ENCODE peak calls at places on chromosomes 16 and 17, in seven cellular contexts. H is mucosa of descending colon, B is adrenal gland, G is cardiac fibroblast, S is fibroblast of the aortic adventitia, N is esophagus squamous epithelium, Z is fibroblast of pulmonary artery. K is an unnamed sample.

GRCh38 chr17:4492762-4493561 is 5.7 kb upstream of the SPNS2 start:
- DNase-seq in H (peak; percentile 72), B (peak; percentile 48), G (peak; percentile 39), S (peak; percentile 16), N (no peak), Z (peak; percentile 35), K (peak; percentile 41)

GRCh38 chr17:65601881-65602280 is 40.4 kb upstream of the AXIN2 start:
- DNase-seq in H (no peak), B (no peak), G (no peak), S (no peak), N (no peak), Z (no peak), K (no peak)

GRCh38 chr16:70252355-70252988 is 732 bp upstream of the EXOSC6 start:
- DNase-seq in H (no peak), B (no peak), G (no peak), S (peak; percentile 18), N (no peak), Z (peak; percentile 21), K (peak; percentile 19)

GRCh38 chr17:12421646-12422306 is 243.9 kb upstream of the MYOCD start:
- DNase-seq in H (no peak), B (no peak), G (no peak), S (no peak), N (no peak), Z (no peak), K (no peak)

GRCh38 chr17:19391432-19391831 is 4.4 kb upstream of the MFAP4 start:
- DNase-seq in H (no peak), B (no peak), G (no peak), S (no peak), N (no peak), Z (no peak), K (no peak)

GRCh38 chr17:50266384-50267073 is 7.7 kb upstream of the TMEM92 start:
- DNase-seq in H (no peak), B (no peak), G (peak; percentile 84), S (peak; percentile 89), N (no peak), Z (peak; percentile 83), K (peak; percentile 88)

GRCh38 chr16:23327836-23328235 is 25.7 kb downstream of the SCNN1B start:
- DNase-seq in H (no peak), B (no peak), G (no peak), S (no peak), N (no peak), Z (no peak), K (no peak)

GRCh38 chr17:11144358-11145233 is 96.4 kb upstream of the SHISA6 start:
- DNase-seq in H (no peak), B (peak; percentile 55), G (peak; percentile 45), S (peak; percentile 6), N (no peak), Z (peak; percentile 44), K (peak; percentile 5)

GRCh38 chr17:35315283-35315682 is 58.1 kb downstream of the SLFN11 start:
- DNase-seq in H (no peak), B (peak; percentile 15), G (peak; percentile 89), S (peak; percentile 95), N (no peak), Z (peak; percentile 89), K (peak; percentile 91)

GRCh38 chr17:8873801-8874715 is 6.6 kb upstream of the PIK3R6 start:
- DNase-seq in H (no peak), B (no peak), G (no peak), S (no peak), N (no peak), Z (no peak), K (no peak)

GRCh38 chr17:4941027-4941610 is 1.1 kb downstream of the RNF167 start:
- DNase-seq in H (no peak), B (no peak), G (no peak), S (no peak), N (no peak), Z (no peak), K (no peak)

DNA sequence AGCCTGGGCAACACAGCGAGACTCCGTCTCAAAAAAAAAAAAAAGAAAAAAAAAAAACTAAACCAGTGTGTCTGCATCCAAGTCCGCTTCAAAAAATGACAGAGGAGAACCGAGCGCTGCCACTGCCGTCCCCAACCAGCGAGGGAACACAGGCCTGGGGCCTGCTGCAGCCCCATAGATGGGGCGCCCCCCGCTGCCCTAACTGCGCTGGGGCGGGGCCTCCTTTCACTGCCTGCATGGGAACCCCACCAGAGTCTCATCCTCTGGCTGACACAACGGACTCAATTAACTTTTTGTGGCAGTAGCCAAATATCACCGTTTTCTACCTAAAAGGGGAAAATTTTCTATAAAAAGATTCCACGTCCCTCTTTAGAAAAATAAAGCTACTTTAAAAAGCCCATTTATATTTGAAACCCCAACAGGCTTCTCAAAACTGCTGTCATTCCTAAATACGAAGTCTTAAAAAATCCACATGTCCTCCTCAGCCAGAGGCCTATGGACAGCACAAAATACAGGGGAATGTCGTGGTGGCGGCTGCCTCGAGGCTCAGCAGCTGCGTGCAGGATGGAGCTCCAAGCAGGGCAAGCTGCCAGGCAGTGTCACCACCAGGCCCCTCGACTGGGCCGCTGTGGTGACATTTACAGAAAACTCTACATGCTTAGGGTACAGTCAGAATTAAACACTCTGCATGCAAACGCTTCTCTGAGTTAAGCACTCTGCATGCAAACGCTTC is 30.4 kb downstream of the KLHDC4 start:
- DNase-seq in H (no peak), B (no peak), G (no peak), S (no peak), N (no peak), Z (no peak), K (no peak)
- TF ChIP-seq CTCF in H (no peak), B (no peak), G (no peak), S (no peak), N (no peak), Z (no peak), K (no peak)

DNA sequence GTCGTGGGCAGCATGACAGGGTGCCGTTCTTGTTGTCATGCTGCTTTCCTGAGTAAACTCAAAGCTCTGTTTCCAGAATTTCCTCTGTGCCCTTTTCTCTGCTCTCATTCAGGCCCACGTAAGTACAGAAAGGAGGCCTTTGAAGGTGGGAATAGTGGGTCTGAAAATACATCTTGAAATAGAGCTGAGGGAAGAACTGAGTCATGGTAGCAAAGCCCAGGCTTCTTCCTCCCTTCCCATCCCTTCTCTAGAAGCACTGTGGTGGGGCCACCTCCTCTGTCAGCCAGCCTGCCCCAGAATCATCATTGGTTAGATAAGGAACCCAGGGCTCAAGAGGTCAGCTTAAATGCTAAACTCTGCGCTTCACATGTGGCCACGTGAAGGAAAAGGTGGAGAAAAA is 9.4 kb downstream of the CTRL start:
- DNase-seq in H (no peak), B (no peak), G (no peak), S (no peak), N (no peak), Z (no peak), K (peak; percentile 34)
- H3K4me3 ChIP-seq in H (no peak overlapping the region), B (no peak overlapping the region), G (no peak overlapping the region), S (no peak overlapping the region), N (no peak overlapping the region), Z (no peak overlapping the region), K (no peak overlapping the region)

DNA sequence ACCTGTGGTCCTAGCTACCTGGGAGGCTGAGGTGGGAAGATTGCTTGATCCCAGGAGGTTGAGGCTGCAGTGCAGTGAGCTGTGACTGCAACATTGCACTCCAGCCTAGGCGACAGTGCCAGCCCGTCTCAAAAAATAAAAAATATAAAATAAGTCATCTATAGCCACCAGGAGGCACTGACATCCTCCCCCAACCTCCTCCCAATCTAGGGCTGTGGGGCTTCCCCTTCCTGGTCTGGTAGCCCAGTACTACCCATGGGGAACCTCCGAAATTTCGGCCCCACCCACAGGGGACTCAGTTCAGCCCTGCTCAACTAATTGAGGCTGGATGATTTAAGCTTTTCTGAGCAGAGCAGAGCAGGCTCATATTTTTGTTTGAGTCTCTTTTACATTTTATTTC is 3.2 kb downstream of the ZSCAN10 start:
- DNase-seq in H (peak; percentile 63), B (no peak), G (no peak), S (no peak), N (no peak), Z (no peak), K (no peak)
- TF ChIP-seq CTCF in H (no peak), B (peak; percentile 27), G (peak; percentile 39), S (peak; percentile 36), N (peak; percentile 7), Z (peak; percentile 22), K (peak; percentile 50)

DNA sequence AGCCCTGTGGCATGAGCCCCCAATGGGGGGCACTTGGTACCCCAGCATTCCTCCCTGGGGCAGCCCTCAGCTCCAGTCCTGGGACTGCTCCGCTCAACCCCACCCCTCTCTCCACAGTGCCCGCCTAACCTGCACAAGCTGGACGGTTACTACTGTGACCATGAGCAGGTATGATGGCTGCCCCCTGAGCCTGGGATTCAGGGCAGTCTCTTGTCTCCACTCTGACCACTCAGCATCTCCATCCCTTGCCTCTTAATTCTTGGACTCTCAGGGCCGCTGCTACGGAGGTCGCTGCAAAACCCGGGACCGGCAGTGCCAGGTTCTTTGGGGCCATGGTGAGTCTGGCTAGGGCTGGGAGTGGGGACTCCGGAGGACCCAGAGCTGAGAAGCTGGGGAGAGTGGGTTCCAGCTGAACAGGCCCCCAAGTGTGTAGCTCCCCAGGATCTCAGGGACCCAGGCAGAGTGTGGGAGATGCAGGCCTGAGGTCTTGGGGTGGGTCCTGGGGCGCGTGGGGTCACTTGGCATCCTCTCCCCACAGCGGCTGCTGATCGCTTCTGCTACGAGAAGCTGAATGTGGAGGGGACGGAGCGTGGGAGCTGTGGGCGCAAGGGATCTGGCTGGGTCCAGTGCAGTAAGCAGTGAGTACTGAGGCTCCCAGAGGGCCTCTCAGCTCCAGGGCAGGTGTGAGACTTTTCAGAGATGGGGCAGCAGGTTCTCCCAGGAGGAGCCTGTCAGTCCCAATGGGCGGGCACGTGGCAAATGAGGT is 18.0 kb downstream of the ADAM11 start:
- DNase-seq in H (no peak), B (no peak), G (no peak), S (no peak), N (no peak), Z (no peak), K (no peak)
- H3K4me3 ChIP-seq in H (no peak overlapping the region), B (no peak overlapping the region), G (no peak overlapping the region), S (no peak overlapping the region), N (no peak overlapping the region), Z (no peak overlapping the region), K (no peak overlapping the region)

GRCh38 chr17:17445296-17445924 is 31.4 kb upstream of the MED9 start:
- DNase-seq in H (no peak), B (no peak), G (no peak), S (no peak), N (no peak), Z (no peak), K (no peak)

GRCh38 chr17:17447264-17447663 is 29.5 kb upstream of the MED9 start:
- DNase-seq in H (no peak), B (no peak), G (no peak), S (no peak), N (no peak), Z (no peak), K (no peak)

GRCh38 chr17:17445925-17446665 is 30.7 kb upstream of the MED9 start:
- DNase-seq in H (no peak), B (no peak), G (peak; percentile 82), S (peak; percentile 80), N (no peak), Z (peak; percentile 82), K (peak; percentile 84)

GRCh38 chr17:17448076-17448475 is 28.7 kb upstream of the MED9 start:
- DNase-seq in H (no peak), B (no peak), G (no peak), S (no peak), N (no peak), Z (no peak), K (no peak)

GRCh38 chr17:17446666-17447155 is 30.1 kb upstream of the MED9 start:
- DNase-seq in H (no peak), B (no peak), G (no peak), S (no peak), N (no peak), Z (no peak), K (no peak)
- TF ChIP-seq CTCF in H (no peak), B (no peak), G (no peak), S (no peak), N (no peak), Z (no peak), K (no peak)

GRCh38 chr17:31392002-31392855 is 754 bp downstream of the RAB11FIP4 start:
- DNase-seq in H (no peak), B (no peak), G (no peak), S (no peak), N (no peak), Z (no peak), K (no peak)
- H3K4me3 ChIP-seq in H (no peak overlapping the region), B (no peak overlapping the region), G (peak overlapping the region; percentile 13), S (peak overlapping the region; percentile 42), N (peak overlapping the region; percentile 71), Z (no peak overlapping the region), K (no peak overlapping the region)

K was measured in choroid plexus epithelial cell.